ENCODE peak calls at places on chromosomes 7 and 10, in four cellular contexts. T, G, Q and F are unnamed samples.
A peak's percentile ranks its signal among the peaks of the same experiment; 100 is the strongest.

GRCh38 chr7:17584822-17585221 is 286.4 kb downstream of the AHR start:
- DNase-seq in G (peak; percentile 42), Q (no peak), T (peak; percentile 29), F (no peak)

GRCh38 chr10:103154464-103155299 is 38.4 kb downstream of the NT5C2 start:
- DNase-seq in G (peak; percentile 48), T (peak; percentile 22), Q (no peak), F (peak; percentile 74)

GRCh38 chr7:54477083-54477482 is 65.1 kb upstream of the VSTM2A start:
- DNase-seq in G (no peak), Q (no peak), T (peak; percentile 8), F (no peak)

GRCh38 chr10:1670541-1671365 is 66.6 kb downstream of the ADARB2 start:
- DNase-seq in T (no peak), Q (no peak), G (no peak), F (no peak)

GRCh38 chr7:12111461-12112405 is 99.4 kb upstream of the TMEM106B start:
- DNase-seq in T (peak; percentile 21), G (peak; percentile 52), Q (peak; percentile 90), F (no peak)

GRCh38 chr7:141074162-141074989 is 512 bp downstream of the TMEM178B start:
- DNase-seq in G (peak; percentile 11), T (peak; percentile 3), Q (no peak), F (peak; percentile 3)

GRCh38 chr7:30252885-30253795 is 31.3 kb upstream of the ZNRF2 start:
- DNase-seq in Q (peak; percentile 70), G (peak; percentile 65), T (no peak), F (no peak)

GRCh38 chr7:6637544-6638229 is 569 bp downstream of the ZNF316 start:
- DNase-seq in T (peak; percentile 21), G (peak; percentile 24), Q (no peak), F (peak; percentile 15)

GRCh38 chr7:24123061-24123460 is 160.9 kb upstream of the NPY start:
- DNase-seq in T (peak; percentile 18), Q (no peak), G (no peak), F (peak; percentile 6)

GRCh38 chr10:133023216-133023843 is 64.4 kb upstream of the ADGRA1 start:
- DNase-seq in T (no peak), G (no peak), Q (no peak), F (no peak)

GRCh38 chr10:102776779-102777417 is 33.1 kb downstream of the WBP1L start:
- DNase-seq in Q (peak; percentile 98), G (peak; percentile 98), T (peak; percentile 98), F (peak; percentile 99)

GRCh38 chr7:41816111-41816510 is 113.2 kb upstream of the INHBA start:
- DNase-seq in Q (no peak), G (peak; percentile 19), T (no peak), F (no peak)

GRCh38 chr7:50185188-50185587 is 92.1 kb upstream of the ZPBP start:
- DNase-seq in G (no peak), T (no peak), Q (no peak), F (no peak)

GRCh38 chr7:95004618-95005282 is 97.4 kb downstream of the PPP1R9A start:
- DNase-seq in T (no peak), G (no peak), Q (no peak), F (no peak)

GRCh38 chr7:68547181-68547580 is 1051.1 kb upstream of the AUTS2 start:
- DNase-seq in G (no peak), T (no peak), Q (no peak), F (no peak)

GRCh38 chr10:110852897-110853296 is 18.8 kb upstream of the PDCD4 start:
- DNase-seq in Q (no peak), T (no peak), G (no peak), F (no peak)

GRCh38 chr10:62037166-62037831 is 135.8 kb downstream of the ARID5B start:
- DNase-seq in T (peak; percentile 76), Q (no peak), G (peak; percentile 84), F (peak; percentile 90)

GRCh38 chr10:48478980-48479811 is 125.7 kb downstream of the ARHGAP22 start:
- DNase-seq in Q (peak; percentile 49), T (no peak), G (no peak), F (no peak)

DNA sequence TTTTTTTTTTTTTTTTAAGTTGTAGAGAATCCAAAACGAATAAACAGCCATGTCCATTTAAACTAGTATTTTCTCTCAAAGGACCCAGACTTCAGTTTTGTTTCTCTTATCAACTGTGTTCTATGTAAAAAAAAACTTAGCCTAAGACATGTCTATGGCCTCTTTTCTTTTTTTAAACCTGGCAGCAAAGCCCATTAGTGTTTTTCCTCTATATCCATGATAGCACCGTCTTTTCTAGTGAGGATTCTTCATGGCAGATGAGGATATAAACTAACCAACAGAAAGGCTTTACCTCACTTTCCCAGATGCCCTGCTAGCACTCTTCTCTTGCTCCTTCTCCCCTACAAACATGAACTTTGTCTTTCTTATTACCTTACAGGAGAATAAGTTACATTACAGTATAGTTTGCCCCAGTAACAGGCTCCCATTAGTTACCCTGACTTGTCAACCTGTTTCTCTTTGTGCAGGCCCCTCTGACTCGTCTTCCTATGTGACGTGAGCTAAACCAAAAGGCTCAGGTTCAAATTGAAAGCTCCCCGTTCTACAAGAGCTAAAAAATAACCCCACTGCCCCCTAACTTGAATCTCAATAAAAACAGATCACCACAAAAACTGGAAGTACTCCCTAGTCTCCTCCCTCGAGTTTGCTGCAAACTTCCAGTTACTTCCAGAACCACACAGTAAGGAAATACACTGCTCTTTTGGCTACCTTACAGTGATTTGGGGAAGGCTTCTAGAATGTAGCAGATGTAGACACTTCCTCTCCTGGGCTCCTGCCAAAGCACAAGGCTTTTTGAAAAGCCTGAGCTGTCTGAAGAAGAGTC is 20.1 kb downstream of the P4HA1 start:
- DNase-seq in Q (peak; percentile 90), T (peak; percentile 84), G (peak; percentile 93), F (peak; percentile 82)
- H3K4me3 ChIP-seq in Q (peak overlapping the region; percentile 22), T (no peak overlapping the region), G (no peak overlapping the region), F (peak overlapping the region; percentile 15)

GRCh38 chr7:27102578-27103442 is at the start of gene HOXA2:
- DNase-seq in T (peak; percentile 52), Q (peak; percentile 78), G (no peak), F (no peak)
- H3K4me3 ChIP-seq in T (peak within 1 kb of the TSS; percentile 32), Q (peak within 1 kb of the TSS; percentile 53), G (no peak within 1 kb of the TSS), F (no peak within 1 kb of the TSS)

GRCh38 chr10:100646033-100646432 is 99.3 kb upstream of the PAX2 start:
- DNase-seq in Q (no peak), G (no peak), T (no peak), F (no peak)

GRCh38 chr10:100647928-100648327 is 97.5 kb upstream of the PAX2 start:
- DNase-seq in G (no peak), Q (no peak), T (no peak), F (no peak)

GRCh38 chr10:100645111-100645510 is 100.3 kb upstream of the PAX2 start:
- DNase-seq in G (no peak), Q (no peak), T (no peak), F (no peak)

GRCh38 chr10:100642295-100642994 is 102.9 kb upstream of the PAX2 start:
- DNase-seq in Q (no peak), T (no peak), G (no peak), F (no peak)

DNA sequence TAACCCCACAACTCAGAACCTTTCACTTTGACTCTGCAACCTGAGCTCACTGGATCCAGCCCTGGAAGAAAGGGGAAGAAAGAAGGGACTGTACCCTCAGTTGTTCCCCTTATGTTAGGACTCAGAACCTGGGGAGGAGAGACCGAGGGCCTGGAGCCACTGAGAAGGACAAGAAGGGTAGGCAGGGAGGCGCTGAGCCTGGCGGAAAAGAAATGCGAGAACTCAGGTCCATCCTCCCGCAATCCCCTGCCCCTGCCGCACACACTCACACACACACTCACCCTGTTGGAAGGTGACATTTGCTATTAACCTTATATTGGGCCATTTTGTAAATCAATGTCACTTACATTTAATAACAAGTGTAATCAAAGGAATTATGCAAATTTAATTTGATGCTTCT is 99.8 kb upstream of the PAX2 start:
- DNase-seq in T (no peak), G (no peak), Q (no peak), F (no peak)
- H3K4me3 ChIP-seq in T (no peak overlapping the region), G (no peak overlapping the region), Q (no peak overlapping the region), F (no peak overlapping the region)

DNA sequence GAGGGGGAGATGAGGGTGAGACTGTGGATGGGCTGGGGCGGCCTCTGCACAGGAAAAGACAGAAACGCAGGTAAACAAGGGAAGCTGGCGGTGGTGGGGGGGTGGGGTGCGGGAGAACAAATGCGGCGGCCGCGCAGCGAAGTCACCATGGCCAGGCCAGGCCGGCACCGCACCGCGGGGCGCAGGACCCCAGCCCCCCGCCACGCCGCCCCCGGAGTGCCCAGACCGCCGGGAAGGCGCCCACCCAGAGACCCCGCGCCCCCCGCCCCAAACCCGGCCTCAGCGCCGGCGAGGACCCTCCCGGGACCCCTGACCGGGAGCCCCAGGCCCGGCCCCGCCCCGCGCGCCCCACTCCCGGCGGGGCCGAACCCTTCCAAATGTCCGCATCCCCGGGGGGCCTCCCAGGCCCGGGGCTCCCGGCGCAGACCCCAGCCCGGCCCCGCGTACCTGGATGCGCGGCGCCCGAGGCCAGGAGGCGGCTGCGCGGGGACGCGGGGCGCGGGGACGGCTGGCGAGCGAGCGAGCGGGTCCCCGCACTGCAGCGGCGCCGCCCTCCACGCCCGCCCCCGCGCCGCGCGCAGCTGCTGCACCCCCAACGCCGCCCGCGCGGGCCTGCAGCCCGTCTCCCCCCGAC is 14.4 kb upstream of the DNAAF5 start:
- DNase-seq in T (no peak), G (no peak), Q (peak; percentile 54), F (no peak)
- H3K4me3 ChIP-seq in T (peak overlapping the region; percentile 21), G (peak overlapping the region; percentile 84), Q (peak overlapping the region; percentile 91), F (peak overlapping the region; percentile 41)

GRCh38 chr7:128263420-128263819 is 22.3 kb downstream of the LEP start:
- DNase-seq in T (no peak), G (no peak), Q (no peak), F (no peak)

GRCh38 chr7:128264477-128264876 is 23.4 kb downstream of the LEP start:
- DNase-seq in Q (no peak), G (no peak), T (no peak), F (no peak)

GRCh38 chr7:128265156-128265905 is 24.3 kb downstream of the LEP start:
- DNase-seq in T (no peak), Q (no peak), G (no peak), F (no peak)

GRCh38 chr7:128260069-128260468 is 19.0 kb downstream of the LEP start:
- DNase-seq in Q (no peak), G (no peak), T (no peak), F (no peak)

GRCh38 chr7:128262273-128263028 is 21.4 kb downstream of the LEP start:
- DNase-seq in T (no peak), G (no peak), Q (no peak), F (no peak)
- H3K4me3 ChIP-seq in T (no peak overlapping the region), G (no peak overlapping the region), Q (no peak overlapping the region), F (no peak overlapping the region)

GRCh38 chr7:28732037-28732869 is 225.9 kb downstream of the TRIL start:
- DNase-seq in G (peak; percentile 66), T (peak; percentile 71), Q (no peak), F (peak; percentile 62)
- H3K4me3 ChIP-seq in G (no peak overlapping the region), T (peak overlapping the region; percentile 8), Q (peak overlapping the region; percentile 3), F (no peak overlapping the region)

GRCh38 chr7:150994838-150995510 is 4.2 kb downstream of the NOS3 start:
- DNase-seq in T (no peak), Q (no peak), G (no peak), F (no peak)
- H3K4me3 ChIP-seq in T (no peak overlapping the region), Q (peak overlapping the region; percentile 23), G (no peak overlapping the region), F (no peak overlapping the region)